ENCODE peak calls at places on chromosomes 3 and 15, in seven cellular contexts. One of them, this sample, is unnamed.

GRCh38 chr3:69080233-69080644 is at the start of gene UBA3:
- DNase-seq in HCT116: peak
- DNase-seq in SK-N-SH: peak
- DNase-seq in suprapubic skin: peak
- DNase-seq in spleen: peak
- DNase-seq in vagina: no peak
- DNase-seq in stomach: peak
- DNase-seq in this sample: peak

GRCh38 chr15:95511680-95512079 is 818.8 kb upstream of the NR2F2 start:
- DNase-seq in HCT116: no peak
- DNase-seq in SK-N-SH: no peak
- DNase-seq in suprapubic skin: no peak
- DNase-seq in spleen: no peak
- DNase-seq in vagina: no peak
- DNase-seq in stomach: no peak
- DNase-seq in this sample: no peak

GRCh38 chr3:109608574-109608973 is 271.2 kb upstream of the DPPA4 start:
- DNase-seq in HCT116: no peak
- DNase-seq in SK-N-SH: no peak
- DNase-seq in suprapubic skin: no peak
- DNase-seq in spleen: no peak
- DNase-seq in vagina: no peak
- DNase-seq in stomach: no peak
- DNase-seq in this sample: no peak

GRCh38 chr15:98513428-98513991 is 134.8 kb upstream of the IGF1R start:
- DNase-seq in HCT116: no peak
- DNase-seq in SK-N-SH: no peak
- DNase-seq in suprapubic skin: no peak
- DNase-seq in spleen: no peak
- DNase-seq in vagina: no peak
- DNase-seq in stomach: no peak
- DNase-seq in this sample: no peak

GRCh38 chr15:90219421-90220141 is 14.2 kb downstream of the CIB1 start:
- DNase-seq in HCT116: no peak
- DNase-seq in SK-N-SH: peak
- DNase-seq in suprapubic skin: no peak
- DNase-seq in spleen: peak
- DNase-seq in vagina: no peak
- DNase-seq in stomach: no peak
- DNase-seq in this sample: peak

GRCh38 chr15:48592929-48593328 is 52.6 kb downstream of the FBN1 start:
- DNase-seq in HCT116: no peak
- DNase-seq in SK-N-SH: no peak
- DNase-seq in suprapubic skin: no peak
- DNase-seq in spleen: no peak
- DNase-seq in vagina: no peak
- DNase-seq in stomach: no peak
- DNase-seq in this sample: no peak

GRCh38 chr3:53169045-53169831 is 8.2 kb downstream of the PRKCD start:
- DNase-seq in HCT116: no peak
- DNase-seq in SK-N-SH: peak
- DNase-seq in suprapubic skin: no peak
- DNase-seq in spleen: no peak
- DNase-seq in vagina: no peak
- DNase-seq in stomach: no peak
- DNase-seq in this sample: no peak

GRCh38 chr15:74889390-74889881 is 406 bp upstream of the MPI start:
- DNase-seq in HCT116: no peak
- DNase-seq in SK-N-SH: peak
- DNase-seq in suprapubic skin: no peak
- DNase-seq in spleen: peak
- DNase-seq in vagina: no peak
- DNase-seq in stomach: peak
- DNase-seq in this sample: peak

GRCh38 chr3:97872209-97873042 is 50.6 kb downstream of the CRYBG3 start:
- DNase-seq in HCT116: no peak
- DNase-seq in SK-N-SH: peak
- DNase-seq in suprapubic skin: no peak
- DNase-seq in spleen: no peak
- DNase-seq in vagina: no peak
- DNase-seq in stomach: no peak
- DNase-seq in this sample: no peak

GRCh38 chr3:38003371-38003816 is 12.8 kb downstream of the VILL start:
- DNase-seq in HCT116: no peak
- DNase-seq in SK-N-SH: peak
- DNase-seq in suprapubic skin: peak
- DNase-seq in spleen: peak
- DNase-seq in vagina: no peak
- DNase-seq in stomach: peak
- DNase-seq in this sample: peak

GRCh38 chr3:32500880-32501784 is 1.5 kb downstream of the CMTM6 start:
- DNase-seq in HCT116: no peak
- DNase-seq in SK-N-SH: peak
- DNase-seq in suprapubic skin: no peak
- DNase-seq in spleen: peak
- DNase-seq in vagina: no peak
- DNase-seq in stomach: no peak
- DNase-seq in this sample: no peak

GRCh38 chr15:78355185-78355584 is 15.0 kb downstream of the CRABP1 start:
- DNase-seq in HCT116: no peak
- DNase-seq in SK-N-SH: no peak
- DNase-seq in suprapubic skin: no peak
- DNase-seq in spleen: peak
- DNase-seq in vagina: no peak
- DNase-seq in stomach: no peak
- DNase-seq in this sample: no peak

GRCh38 chr3:98612996-98613517 is 19.6 kb upstream of the CPOX start:
- DNase-seq in HCT116: no peak
- DNase-seq in SK-N-SH: no peak
- DNase-seq in suprapubic skin: no peak
- DNase-seq in spleen: peak
- DNase-seq in vagina: no peak
- DNase-seq in stomach: no peak
- DNase-seq in this sample: peak

DNA sequence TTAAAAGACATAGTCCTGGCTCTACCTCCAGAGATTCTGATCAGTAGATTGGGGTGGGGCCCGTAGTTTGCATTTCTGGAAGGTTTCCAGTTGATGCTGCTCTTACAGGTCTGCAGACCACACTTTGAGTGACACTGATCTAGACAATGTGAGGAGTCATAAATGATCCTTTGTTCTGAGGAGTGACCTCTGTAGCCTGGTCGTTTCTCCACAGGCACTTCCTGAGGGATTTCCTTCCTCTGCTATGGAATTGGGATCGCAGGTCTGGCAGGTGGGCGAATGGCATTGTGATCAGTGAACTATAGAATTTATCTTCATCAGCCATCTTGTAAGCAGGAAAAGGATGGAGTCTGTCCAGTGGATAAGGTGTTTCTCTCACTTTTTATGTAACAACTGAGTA is 5.5 kb downstream of the GFM1 start:
- DNase-seq in HCT116: no peak
- DNase-seq in SK-N-SH: no peak
- DNase-seq in suprapubic skin: no peak
- DNase-seq in spleen: no peak
- DNase-seq in vagina: no peak
- DNase-seq in stomach: no peak
- DNase-seq in this sample: no peak
- TF ChIP-seq POLR2AphosphoS5 in HCT116: no peak
- TF ChIP-seq POLR2AphosphoS5 in SK-N-SH: no peak
- TF ChIP-seq POLR2AphosphoS5 in suprapubic skin: no peak
- TF ChIP-seq POLR2AphosphoS5 in spleen: no peak
- TF ChIP-seq POLR2AphosphoS5 in vagina: no peak
- TF ChIP-seq POLR2AphosphoS5 in stomach: no peak
- TF ChIP-seq POLR2AphosphoS5 in this sample: no peak

GRCh38 chr15:22838292-22839042 is at the start of gene NIPA2:
- DNase-seq in HCT116: peak
- DNase-seq in SK-N-SH: peak
- DNase-seq in suprapubic skin: peak
- DNase-seq in spleen: peak
- DNase-seq in vagina: peak
- DNase-seq in stomach: peak
- DNase-seq in this sample: peak
- H3K27ac ChIP-seq in HCT116: peak
- H3K27ac ChIP-seq in SK-N-SH: peak
- H3K27ac ChIP-seq in suprapubic skin: peak
- H3K27ac ChIP-seq in spleen: peak
- H3K27ac ChIP-seq in vagina: peak
- H3K27ac ChIP-seq in stomach: peak
- H3K27ac ChIP-seq in this sample: peak

DNA sequence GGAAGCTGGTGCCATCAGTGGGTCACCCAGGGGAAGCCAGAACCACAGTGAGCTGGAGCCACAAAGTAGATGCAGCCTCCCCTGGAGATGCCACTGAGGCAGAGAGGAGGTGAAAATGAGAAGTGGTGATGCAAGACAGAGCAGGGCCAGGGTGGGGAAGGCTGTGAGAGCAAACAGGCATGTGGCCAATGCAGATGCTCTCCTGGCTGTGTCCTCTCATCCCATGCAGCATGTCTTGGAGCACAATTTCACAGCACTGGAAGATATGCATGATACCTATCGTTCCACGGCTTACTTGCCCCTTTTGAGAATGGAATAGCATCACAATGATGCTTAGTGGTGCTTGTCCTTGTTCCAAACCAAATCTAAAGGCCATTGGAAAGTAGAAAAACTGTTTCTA is 126.3 kb downstream of the ABHD5 start:
- DNase-seq in HCT116: no peak
- DNase-seq in SK-N-SH: no peak
- DNase-seq in suprapubic skin: no peak
- DNase-seq in spleen: no peak
- DNase-seq in vagina: no peak
- DNase-seq in stomach: no peak
- DNase-seq in this sample: no peak
- TF ChIP-seq POLR2AphosphoS5 in HCT116: no peak
- TF ChIP-seq POLR2AphosphoS5 in SK-N-SH: no peak
- TF ChIP-seq POLR2AphosphoS5 in suprapubic skin: no peak
- TF ChIP-seq POLR2AphosphoS5 in spleen: no peak
- TF ChIP-seq POLR2AphosphoS5 in vagina: no peak
- TF ChIP-seq POLR2AphosphoS5 in stomach: no peak
- TF ChIP-seq POLR2AphosphoS5 in this sample: no peak

GRCh38 chr3:122232485-122232884 is 49.0 kb downstream of the CASR start:
- DNase-seq in HCT116: no peak
- DNase-seq in SK-N-SH: no peak
- DNase-seq in suprapubic skin: no peak
- DNase-seq in spleen: no peak
- DNase-seq in vagina: no peak
- DNase-seq in stomach: no peak
- DNase-seq in this sample: no peak

GRCh38 chr3:122233109-122233952 is 49.9 kb downstream of the CASR start:
- DNase-seq in HCT116: no peak
- DNase-seq in SK-N-SH: no peak
- DNase-seq in suprapubic skin: no peak
- DNase-seq in spleen: peak
- DNase-seq in vagina: no peak
- DNase-seq in stomach: no peak
- DNase-seq in this sample: peak

GRCh38 chr3:122235147-122235546 is 51.7 kb downstream of the CASR start:
- DNase-seq in HCT116: no peak
- DNase-seq in SK-N-SH: no peak
- DNase-seq in suprapubic skin: no peak
- DNase-seq in spleen: no peak
- DNase-seq in vagina: no peak
- DNase-seq in stomach: no peak
- DNase-seq in this sample: no peak

GRCh38 chr3:122231781-122232180 is 48.3 kb downstream of the CASR start:
- DNase-seq in HCT116: no peak
- DNase-seq in SK-N-SH: no peak
- DNase-seq in suprapubic skin: no peak
- DNase-seq in spleen: no peak
- DNase-seq in vagina: no peak
- DNase-seq in stomach: no peak
- DNase-seq in this sample: no peak

DNA sequence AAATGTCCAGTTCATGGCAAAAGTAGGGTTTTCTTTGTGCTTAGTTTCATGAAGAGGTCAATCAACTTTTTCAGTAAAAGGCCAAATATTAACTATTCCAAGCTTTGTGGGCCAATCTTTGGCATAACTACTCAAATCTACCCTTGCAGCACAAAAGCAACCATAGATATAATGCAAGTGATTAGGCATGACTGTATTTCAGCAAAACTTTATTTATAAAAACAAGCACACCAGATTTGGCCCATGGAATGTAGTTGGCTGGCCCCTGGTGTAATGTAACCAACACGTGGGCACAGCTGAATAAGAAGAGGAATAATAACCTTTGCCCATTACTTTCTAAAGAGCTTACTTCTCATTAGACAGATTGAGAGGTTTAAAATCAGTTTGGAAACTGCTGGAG is 50.6 kb downstream of the CASR start:
- DNase-seq in HCT116: no peak
- DNase-seq in SK-N-SH: no peak
- DNase-seq in suprapubic skin: no peak
- DNase-seq in spleen: no peak
- DNase-seq in vagina: no peak
- DNase-seq in stomach: no peak
- DNase-seq in this sample: no peak
- H3K27ac ChIP-seq in HCT116: no peak
- H3K27ac ChIP-seq in SK-N-SH: no peak
- H3K27ac ChIP-seq in suprapubic skin: no peak
- H3K27ac ChIP-seq in spleen: no peak
- H3K27ac ChIP-seq in vagina: no peak
- H3K27ac ChIP-seq in stomach: no peak
- H3K27ac ChIP-seq in this sample: no peak

DNA sequence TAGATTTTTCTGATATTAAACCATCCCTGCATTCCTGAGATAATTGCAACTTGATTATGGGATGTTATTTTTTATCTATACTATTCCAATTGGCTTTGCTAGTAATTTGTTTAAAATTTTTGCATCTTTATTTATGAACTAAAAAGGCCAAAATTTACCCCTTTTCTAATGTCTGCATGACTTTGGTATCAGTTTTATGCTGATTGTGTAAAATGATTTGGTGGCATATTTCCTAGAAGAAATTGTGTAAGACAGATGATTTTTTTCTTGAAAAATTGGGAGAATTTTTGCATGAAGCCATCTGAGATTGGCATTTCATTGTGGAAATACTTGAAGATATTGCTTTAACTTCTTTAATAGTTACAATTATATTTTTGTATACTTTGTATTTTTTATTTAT is 183.8 kb upstream of the TBL1XR1 start:
- DNase-seq in HCT116: no peak
- DNase-seq in SK-N-SH: no peak
- DNase-seq in suprapubic skin: no peak
- DNase-seq in spleen: no peak
- DNase-seq in vagina: no peak
- DNase-seq in stomach: no peak
- DNase-seq in this sample: no peak
- TF ChIP-seq POLR2AphosphoS5 in HCT116: no peak
- TF ChIP-seq POLR2AphosphoS5 in SK-N-SH: no peak
- TF ChIP-seq POLR2AphosphoS5 in suprapubic skin: no peak
- TF ChIP-seq POLR2AphosphoS5 in spleen: no peak
- TF ChIP-seq POLR2AphosphoS5 in vagina: no peak
- TF ChIP-seq POLR2AphosphoS5 in stomach: no peak
- TF ChIP-seq POLR2AphosphoS5 in this sample: no peak

This sample was measured in transverse colon.